ENCODE peak calls at places on chromosome 12, in ten cellular contexts. Z is Calu3, J is endothelial cell, U is mesendoderm, A is BJ, W is globus pallidus, F is PC-3, S is M059J, I is upper lobe of right lung, X is heart left ventricle. L is an unnamed sample.
A peak's percentile ranks its signal among the peaks of the same experiment; 100 is the strongest.

GRCh38 chr12:95231190-95231589 is 13.6 kb downstream of the VEZT start:
- DNase-seq in U (no peak), Z (no peak), F (peak; percentile 16), W (no peak), S (peak; percentile 17), X (no peak), A (no peak), I (no peak), J (no peak), L (peak; percentile 53)

GRCh38 chr12:9843416-9843815 is 16.1 kb downstream of the KLRF1 start:
- DNase-seq in A (no peak), Z (no peak), U (no peak), I (no peak), S (no peak), F (no peak), X (no peak), J (no peak), W (no peak), L (peak; percentile 21)

GRCh38 chr12:93572712-93573551 is 457 bp downstream of the SOCS2 start:
- DNase-seq in F (peak; percentile 46), X (peak; percentile 74), I (peak; percentile 68), Z (no peak), A (no peak), J (peak; percentile 47), S (peak; percentile 44), W (no peak), U (peak; percentile 79), L (peak; percentile 67)

GRCh38 chr12:19665105-19665900 is 226.0 kb downstream of the AEBP2 start:
- DNase-seq in X (no peak), W (peak; percentile 7), F (no peak), Z (no peak), A (no peak), S (no peak), U (peak; percentile 76), J (no peak), I (no peak), L (no peak)

GRCh38 chr12:122106891-122107660 is 28.5 kb downstream of the MLXIP start:
- DNase-seq in A (no peak), F (peak; percentile 75), W (no peak), S (peak; percentile 91), U (no peak), Z (no peak), I (peak; percentile 87), X (no peak), J (no peak), L (peak; percentile 88)

GRCh38 chr12:65586796-65587195 is 237.5 kb upstream of the HMGA2 start:
- DNase-seq in Z (no peak), X (no peak), S (peak; percentile 18), U (no peak), F (no peak), I (no peak), A (no peak), J (no peak), W (no peak), L (no peak)

GRCh38 chr12:49838973-49839633 is 3.8 kb downstream of the BCDIN3D start:
- DNase-seq in W (peak; percentile 42), U (peak; percentile 60), Z (peak; percentile 16), J (peak; percentile 54), S (peak; percentile 45), A (no peak), F (peak; percentile 60), X (no peak), I (no peak), L (peak; percentile 71)

GRCh38 chr12:111758120-111758561 is 8.6 kb upstream of the ALDH2 start:
- DNase-seq in U (peak; percentile 32), W (no peak), I (peak; percentile 81), S (peak; percentile 61), Z (no peak), X (peak; percentile 76), F (no peak), J (no peak), A (no peak), L (no peak)

GRCh38 chr12:29216797-29217583 is 67.9 kb downstream of the FAR2 start:
- DNase-seq in X (no peak), S (no peak), I (no peak), Z (no peak), U (no peak), W (no peak), A (no peak), J (no peak), F (no peak), L (no peak)

GRCh38 chr12:45426294-45426693 is 210.4 kb downstream of the ANO6 start:
- DNase-seq in X (no peak), Z (no peak), U (no peak), A (no peak), S (no peak), I (no peak), J (no peak), F (no peak), W (no peak), L (no peak)

GRCh38 chr12:54560374-54560858 is 11.0 kb downstream of the PDE1B start:
- DNase-seq in W (peak; percentile 93), J (peak; percentile 69), S (peak; percentile 77), F (no peak), A (no peak), I (peak; percentile 95), Z (peak; percentile 45), X (peak; percentile 94), U (peak; percentile 95), L (peak; percentile 79)

GRCh38 chr12:121072147-121072546 is 33.1 kb upstream of the OASL start:
- DNase-seq in Z (no peak), A (no peak), S (no peak), F (no peak), U (no peak), X (no peak), W (no peak), J (no peak), I (no peak), L (no peak)

GRCh38 chr12:42935756-42936155 is 346.2 kb upstream of the PRICKLE1 start:
- DNase-seq in I (no peak), U (no peak), Z (no peak), A (peak; percentile 15), X (no peak), J (no peak), S (peak; percentile 78), W (no peak), F (peak; percentile 92), L (peak; percentile 51)

GRCh38 chr12:74539261-74539660 is 1.6 kb downstream of the ATXN7L3B start:
- DNase-seq in J (no peak), U (peak; percentile 34), S (peak; percentile 19), A (no peak), Z (no peak), X (no peak), W (no peak), F (peak; percentile 7), I (no peak), L (no peak)

GRCh38 chr12:82326905-82327503 is 31.2 kb downstream of the CCDC59 start:
- DNase-seq in Z (no peak), U (peak; percentile 2), I (no peak), J (no peak), A (no peak), F (peak; percentile 52), S (peak; percentile 8), X (no peak), W (peak; percentile 13), L (peak; percentile 43)

GRCh38 chr12:18422849-18423248 is 161.5 kb downstream of the PIK3C2G start:
- DNase-seq in X (no peak), Z (no peak), S (peak; percentile 39), U (no peak), J (no peak), F (no peak), A (no peak), I (no peak), W (no peak), L (peak; percentile 85)

GRCh38 chr12:115847398-115847797 is 430.1 kb downstream of the MED13L start:
- DNase-seq in Z (no peak), A (no peak), X (no peak), W (no peak), J (no peak), F (no peak), I (no peak), U (no peak), S (no peak), L (no peak)

GRCh38 chr12:126708492-126708896 is 1558.5 kb upstream of the TMEM132C start:
- DNase-seq in X (no peak), I (no peak), W (no peak), A (peak; percentile 42), U (no peak), Z (no peak), F (peak; percentile 7), S (peak; percentile 55), J (no peak), L (no peak)

GRCh38 chr12:111319600-111320232 is 49.2 kb downstream of the PHETA1 start:
- DNase-seq in I (no peak), Z (no peak), J (no peak), S (no peak), W (no peak), A (no peak), X (no peak), U (no peak), F (no peak), L (no peak)

GRCh38 chr12:124642105-124642504 is 74.7 kb upstream of the NCOR2 start:
- DNase-seq in F (no peak), A (no peak), J (no peak), Z (no peak), U (no peak), S (no peak), X (no peak), I (no peak), W (no peak), L (no peak)

GRCh38 chr12:98973395-98973794 is 328.3 kb downstream of the APAF1 start:
- DNase-seq in I (no peak), X (no peak), J (no peak), S (peak; percentile 67), A (no peak), F (peak; percentile 63), Z (no peak), U (peak; percentile 62), W (no peak), L (peak; percentile 53)

GRCh38 chr12:124032265-124032886 is 59.4 kb downstream of the ZNF664 start:
- DNase-seq in I (no peak), S (peak; percentile 57), A (no peak), W (peak; percentile 65), F (peak; percentile 73), Z (peak; percentile 73), J (peak; percentile 62), U (peak; percentile 63), X (no peak), L (peak; percentile 77)

GRCh38 chr12:31832740-31833540 is 104.1 kb upstream of the AMN1 start:
- DNase-seq in I (no peak), J (no peak), U (no peak), S (no peak), Z (no peak), W (peak; percentile 37), A (no peak), X (no peak), F (no peak), L (no peak)

GRCh38 chr12:15130521-15130920 is 90.7 kb downstream of the RERG start:
- DNase-seq in A (no peak), U (no peak), X (no peak), I (no peak), J (no peak), W (no peak), S (no peak), F (no peak), Z (no peak), L (no peak)

GRCh38 chr12:47739959-47740358 is 14.7 kb upstream of the ENDOU start:
- DNase-seq in X (peak; percentile 73), A (no peak), Z (no peak), J (no peak), W (no peak), S (no peak), F (no peak), U (no peak), I (no peak), L (no peak)

GRCh38 chr12:123120452-123121166 is 30.3 kb downstream of the PITPNM2 start:
- DNase-seq in Z (no peak), J (no peak), F (peak; percentile 40), I (no peak), A (no peak), S (no peak), U (no peak), X (peak; percentile 66), W (no peak), L (no peak)

GRCh38 chr12:21962236-21962635 is 21.0 kb upstream of the ABCC9 start:
- DNase-seq in I (no peak), A (no peak), W (no peak), X (no peak), F (peak; percentile 14), J (no peak), S (peak; percentile 24), Z (no peak), U (no peak), L (peak; percentile 90)

L was measured in ELR.